ENCODE peak calls at places on chromosomes 12 and 14, in eight cellular contexts. U, X, D, I, L, C, N and G are unnamed samples.

GRCh38 chr14:59161571-59162175 is 26.8 kb upstream of the DAAM1 start:
- DNase-seq in X (peak), U (peak), L (no peak), C (peak), N (no peak), I (no peak), D (no peak), G (no peak)

GRCh38 chr14:30340495-30340894 is 218.5 kb upstream of the G2E3 start:
- DNase-seq in D (no peak), L (no peak), I (no peak), X (no peak), C (no peak), U (no peak), N (no peak), G (no peak)

GRCh38 chr12:108312885-108313203 is 26.3 kb downstream of the CMKLR1 start:
- DNase-seq in X (peak), C (peak), L (no peak), N (no peak), D (peak), U (no peak), I (no peak), G (no peak)

GRCh38 chr14:51367600-51367931 is 127.5 kb downstream of the TMX1 start:
- DNase-seq in D (no peak), C (no peak), I (no peak), U (no peak), N (no peak), L (no peak), X (peak), G (no peak)

GRCh38 chr14:97180304-97181200 is 383.4 kb downstream of the VRK1 start:
- DNase-seq in L (no peak), I (no peak), U (peak), N (peak), C (peak), D (no peak), X (no peak), G (no peak)

GRCh38 chr12:96236221-96236822 is 42.1 kb downstream of the ELK3 start:
- DNase-seq in I (no peak), N (no peak), X (no peak), L (no peak), D (no peak), C (no peak), U (no peak), G (no peak)

GRCh38 chr12:49866859-49867579 is 24.1 kb upstream of the BCDIN3D start:
- DNase-seq in C (peak), D (peak), X (peak), U (peak), N (peak), L (no peak), I (peak), G (no peak)

GRCh38 chr12:131620520-131620919 is 90.4 kb upstream of the SFSWAP start:
- DNase-seq in N (peak), L (no peak), D (peak), X (no peak), U (no peak), C (no peak), I (no peak), G (no peak)

GRCh38 chr14:26636571-26636970 is 38.7 kb upstream of the NOVA1 start:
- DNase-seq in U (no peak), N (no peak), C (no peak), D (no peak), L (no peak), X (no peak), I (no peak), G (no peak)
- H3K9ac ChIP-seq in U (no peak), N (no peak), C (no peak), D (no peak), L (no peak), X (no peak), I (no peak), G (no peak)

GRCh38 chr14:64540208-64541202 is at the start of gene HSPA2:
- DNase-seq in N (no peak), U (peak), L (peak), C (peak), D (peak), I (peak), X (peak), G (no peak)

GRCh38 chr14:64539186-64539552 is 1.4 kb upstream of the HSPA2 start:
- DNase-seq in C (no peak), U (no peak), X (peak), D (no peak), I (no peak), L (no peak), N (no peak), G (no peak)

GRCh38 chr14:64542839-64543207 is 2.3 kb downstream of the HSPA2 start:
- DNase-seq in X (no peak), N (no peak), I (no peak), L (no peak), D (no peak), C (no peak), U (no peak), G (no peak)

GRCh38 chr14:64541971-64542838 is 1.7 kb downstream of the HSPA2 start:
- DNase-seq in U (no peak), I (no peak), X (no peak), L (no peak), N (no peak), C (no peak), D (no peak), G (no peak)

DNA sequence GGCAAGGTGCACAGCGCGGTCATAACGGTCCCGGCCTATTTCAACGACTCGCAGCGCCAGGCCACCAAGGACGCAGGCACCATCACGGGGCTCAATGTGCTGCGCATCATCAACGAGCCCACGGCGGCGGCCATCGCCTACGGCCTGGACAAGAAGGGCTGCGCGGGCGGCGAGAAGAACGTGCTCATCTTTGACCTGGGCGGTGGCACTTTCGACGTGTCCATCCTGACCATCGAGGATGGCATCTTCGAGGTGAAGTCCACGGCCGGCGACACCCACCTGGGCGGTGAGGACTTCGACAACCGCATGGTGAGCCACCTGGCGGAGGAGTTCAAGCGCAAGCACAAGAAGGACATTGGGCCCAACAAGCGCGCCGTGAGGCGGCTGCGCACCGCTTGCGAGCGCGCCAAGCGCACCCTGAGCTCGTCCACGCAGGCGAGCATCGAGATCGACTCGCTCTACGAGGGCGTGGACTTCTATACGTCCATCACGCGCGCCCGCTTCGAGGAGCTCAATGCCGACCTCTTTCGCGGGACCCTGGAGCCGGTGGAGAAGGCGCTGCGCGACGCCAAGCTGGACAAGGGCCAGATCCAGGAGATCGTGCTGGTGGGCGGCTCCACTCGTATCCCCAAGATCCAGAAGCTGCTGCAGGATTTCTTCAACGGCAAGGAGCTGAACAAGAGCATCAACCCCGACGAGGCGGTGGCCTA is 875 bp downstream of the HSPA2 start:
- DNase-seq in N (no peak), X (peak), C (no peak), U (no peak), L (no peak), D (no peak), I (no peak), G (no peak)
- H3K4me3 ChIP-seq in N (no peak), X (no peak), C (no peak), U (no peak), L (no peak), D (no peak), I (no peak), G (no peak)

GRCh38 chr12:87991483-87991882 is 37.7 kb downstream of the C12orf50 start:
- DNase-seq in D (no peak), N (no peak), C (no peak), I (no peak), X (no peak), L (no peak), U (no peak), G (no peak)

GRCh38 chr12:87985069-87985675 is 44.0 kb downstream of the C12orf50 start:
- DNase-seq in C (no peak), N (no peak), X (no peak), U (no peak), I (no peak), D (no peak), L (no peak), G (no peak)

GRCh38 chr12:87988534-87988933 is 40.7 kb downstream of the C12orf50 start:
- DNase-seq in C (no peak), L (no peak), U (no peak), N (no peak), I (no peak), D (peak), X (no peak), G (no peak)
- TF ChIP-seq POLR2AphosphoS5 in C (no peak), L (no peak), U (no peak), N (no peak), I (no peak), D (no peak), X (no peak), G (no peak)

GRCh38 chr12:7399089-7399488 is 44.9 kb downstream of the CD163L1 start:
- DNase-seq in X (no peak), L (no peak), C (no peak), N (no peak), D (no peak), I (no peak), U (no peak), G (no peak)

GRCh38 chr12:7395950-7396349 is 48.0 kb downstream of the CD163L1 start:
- DNase-seq in N (no peak), L (no peak), U (no peak), X (peak), I (no peak), C (no peak), D (no peak), G (no peak)

GRCh38 chr12:7396418-7396817 is 47.5 kb downstream of the CD163L1 start:
- DNase-seq in I (no peak), D (no peak), X (no peak), L (no peak), N (no peak), C (no peak), U (no peak), G (no peak)
- H3K9ac ChIP-seq in I (no peak), D (no peak), X (no peak), L (no peak), N (no peak), C (no peak), U (no peak), G (no peak)

GRCh38 chr12:16607895-16608294 is 1.9 kb upstream of the LMO3 start:
- DNase-seq in I (no peak), N (no peak), D (no peak), C (no peak), X (no peak), U (no peak), L (no peak), G (no peak)

GRCh38 chr12:16606201-16606849 is 363 bp upstream of the LMO3 start:
- DNase-seq in N (no peak), X (peak), D (peak), U (no peak), I (no peak), C (no peak), L (no peak), G (no peak)

GRCh38 chr12:16606117-16606200 is at the start of gene LMO3:
- DNase-seq in D (no peak), C (no peak), U (no peak), N (no peak), I (no peak), X (no peak), L (no peak), G (no peak)

GRCh38 chr12:16605666-16606116 is 271 bp downstream of the LMO3 start:
- DNase-seq in N (no peak), U (no peak), X (peak), C (peak), I (no peak), L (no peak), D (peak), G (no peak)

GRCh38 chr12:16606936-16607335 is 974 bp upstream of the LMO3 start:
- DNase-seq in I (no peak), L (no peak), X (no peak), D (no peak), N (no peak), C (no peak), U (no peak), G (no peak)
- H3K4me3 ChIP-seq in I (peak), L (no peak), X (no peak), D (no peak), N (no peak), C (no peak), U (no peak), G (peak)

GRCh38 chr12:53097564-53098353 is at the start of gene IGFBP6:
- DNase-seq in N (peak), U (no peak), L (no peak), C (no peak), D (peak), I (no peak), X (peak), G (no peak)
- TF ChIP-seq POLR2AphosphoS5 in N (no peak), U (peak), L (no peak), C (no peak), D (peak), I (no peak), X (peak), G (no peak)

GRCh38 chr14:93965287-93965821 is 11.0 kb downstream of the ASB2 start:
- DNase-seq in C (peak), I (no peak), L (no peak), U (no peak), X (no peak), D (no peak), N (no peak), G (no peak)
- H3K9ac ChIP-seq in C (no peak), I (no peak), L (no peak), U (no peak), X (no peak), D (no peak), N (no peak), G (no peak)